ENCODE peak calls at places on chromosome 5, in eight cellular contexts. O is tibial nerve, G is stomach, K is transverse colon, A is sigmoid colon, M is H1, B is A549, X is ovary. F is an unnamed sample.
A peak's percentile ranks its signal among the peaks of the same experiment; 100 is the strongest.

GRCh38 chr5:132184588-132184987 is 43.1 kb downstream of the P4HA2 start:
- DNase-seq in G (no peak), K (no peak), B (no peak), O (no peak), A (no peak), M (no peak), X (no peak), F (no peak)

GRCh38 chr5:124740991-124741583 is 5.4 kb downstream of the ZNF608 start:
- DNase-seq in G (no peak), X (no peak), B (no peak), M (no peak), O (no peak), A (no peak), K (no peak), F (no peak)

GRCh38 chr5:73818357-73818756 is 192.4 kb downstream of the ARHGEF28 start:
- DNase-seq in G (no peak), B (no peak), A (no peak), O (no peak), K (no peak), X (no peak), M (no peak), F (no peak)

GRCh38 chr5:23367863-23368262 is 139.5 kb upstream of the PRDM9 start:
- DNase-seq in K (no peak), X (no peak), O (no peak), G (no peak), A (no peak), B (no peak), M (no peak), F (no peak)

GRCh38 chr5:38745836-38746732 is 99.7 kb upstream of the OSMR start:
- DNase-seq in K (no peak), M (no peak), G (no peak), B (no peak), X (no peak), O (no peak), A (no peak), F (no peak)

GRCh38 chr5:1010181-1010510 is 1.5 kb downstream of the NKD2 start:
- DNase-seq in X (no peak), K (no peak), M (no peak), A (peak; percentile 58), B (peak; percentile 43), O (no peak), G (no peak), F (no peak)

GRCh38 chr5:33468811-33469435 is 28.2 kb downstream of the TARS1 start:
- DNase-seq in B (no peak), M (no peak), O (no peak), K (no peak), A (no peak), G (no peak), X (no peak), F (no peak)

GRCh38 chr5:53971566-53971965 is 338.8 kb downstream of the ARL15 start:
- DNase-seq in A (no peak), X (no peak), G (no peak), O (no peak), M (no peak), B (no peak), K (no peak), F (no peak)

GRCh38 chr5:157458835-157459234 is 1.2 kb upstream of the NIPAL4 start:
- DNase-seq in G (no peak), A (no peak), K (no peak), O (no peak), B (no peak), X (no peak), M (no peak), F (no peak)

GRCh38 chr5:76050131-76050530 is 33.1 kb upstream of the SV2C start:
- DNase-seq in B (no peak), G (no peak), M (no peak), O (no peak), K (no peak), A (no peak), X (no peak), F (no peak)

GRCh38 chr5:5688925-5689310 is 266.4 kb downstream of the ICE1 start:
- DNase-seq in M (no peak), K (no peak), A (no peak), X (no peak), B (no peak), G (no peak), O (no peak), F (no peak)

GRCh38 chr5:162096448-162096847 is 28.9 kb downstream of the GABRG2 start:
- DNase-seq in A (no peak), G (no peak), O (no peak), B (no peak), M (no peak), K (no peak), X (no peak), F (no peak)

GRCh38 chr5:127930311-127930710 is 153.3 kb upstream of the SLC12A2 start:
- DNase-seq in M (no peak), B (peak; percentile 24), G (peak; percentile 48), A (no peak), O (no peak), K (no peak), X (no peak), F (no peak)

GRCh38 chr5:107484261-107484660 is 186.5 kb downstream of the EFNA5 start:
- DNase-seq in A (no peak), O (no peak), B (no peak), G (no peak), X (no peak), K (no peak), M (no peak), F (no peak)

GRCh38 chr5:54835642-54836041 is 149.8 kb downstream of the ESM1 start:
- DNase-seq in G (no peak), B (no peak), O (no peak), K (no peak), M (no peak), X (no peak), A (no peak), F (no peak)

GRCh38 chr5:37951946-37952721 is 112.3 kb upstream of the GDNF start:
- DNase-seq in M (no peak), G (no peak), O (no peak), A (no peak), X (no peak), B (no peak), K (no peak), F (no peak)

GRCh38 chr5:131304414-131304813 is 40.6 kb downstream of the CDC42SE2 start:
- DNase-seq in M (no peak), X (no peak), B (no peak), A (no peak), K (no peak), O (no peak), G (no peak), F (no peak)

GRCh38 chr5:157476699-157477408 is 16.8 kb downstream of the NIPAL4 start:
- DNase-seq in M (no peak), B (peak; percentile 87), G (peak; percentile 43), O (peak; percentile 49), K (no peak), A (peak; percentile 67), X (no peak), F (no peak)

GRCh38 chr5:58925627-58926545 is 343.0 kb downstream of the RAB3C start:
- DNase-seq in K (no peak), X (no peak), G (no peak), O (no peak), A (no peak), M (no peak), B (no peak), F (no peak)

GRCh38 chr5:58927174-58927573 is 344.3 kb downstream of the RAB3C start:
- DNase-seq in G (no peak), X (no peak), M (no peak), K (no peak), B (no peak), O (no peak), A (no peak), F (no peak)

GRCh38 chr5:58929726-58930125 is 346.9 kb downstream of the RAB3C start:
- DNase-seq in G (no peak), K (no peak), A (no peak), M (no peak), O (no peak), B (no peak), X (no peak), F (no peak)

GRCh38 chr5:58924306-58924705 is 341.4 kb downstream of the RAB3C start:
- DNase-seq in O (no peak), M (no peak), K (no peak), B (no peak), A (no peak), X (no peak), G (no peak), F (no peak)

GRCh38 chr5:58926549-58926948 is 343.7 kb downstream of the RAB3C start:
- DNase-seq in K (no peak), B (no peak), M (no peak), O (no peak), G (no peak), X (no peak), A (no peak), F (no peak)
- TF ChIP-seq EP300 in K (no peak), B (no peak), M (no peak), O (no peak), G (no peak), X (no peak), A (no peak), F (no peak)

GRCh38 chr5:80204808-80205614 is 50.8 kb downstream of the SERINC5 start:
- DNase-seq in B (no peak), A (no peak), M (no peak), K (no peak), O (no peak), G (peak; percentile 46), X (peak; percentile 54), F (no peak)
- TF ChIP-seq CTCF in B (no peak), A (no peak), M (no peak), K (peak; percentile 11), O (no peak), G (no peak), X (no peak), F (no peak)

GRCh38 chr5:179821298-179822058 is 773 bp downstream of the SQSTM1 start:
- DNase-seq in K (peak; percentile 97), B (peak; percentile 95), G (peak; percentile 96), M (no peak), X (peak; percentile 97), O (peak; percentile 97), A (peak; percentile 99), F (peak; percentile 98)
- TF ChIP-seq POLR2A in K (peak; percentile 98), B (peak; percentile 75), G (peak; percentile 82), M (no peak), X (peak; percentile 76), O (peak; percentile 90), A (peak; percentile 82), F (no peak)

GRCh38 chr5:83767409-83767992 is 46.8 kb upstream of the HAPLN1 start:
- DNase-seq in M (no peak), X (no peak), A (no peak), O (no peak), G (no peak), K (no peak), B (no peak), F (no peak)
- TF ChIP-seq EP300 in M (no peak), X (no peak), A (no peak), O (no peak), G (no peak), K (no peak), B (no peak), F (no peak)

F was measured in suprapubic skin.